ENCODE peak calls at places on chromosome 22, in eight cellular contexts. Z, D, C, U, N, M, F and T are unnamed samples.

GRCh38 chr22:25282346-25282670 is 62.9 kb downstream of the CRYBB2 start:
- DNase-seq in D (no peak), M (no peak), F (no peak), U (no peak), C (no peak), Z (no peak), N (no peak), T (no peak)

GRCh38 chr22:49372530-49373288 is 455.0 kb downstream of the BRD1 start:
- DNase-seq in N (no peak), U (no peak), D (no peak), F (no peak), Z (no peak), C (no peak), M (no peak), T (no peak)

GRCh38 chr22:18987765-18988164 is 51.7 kb upstream of the PRODH start:
- DNase-seq in M (peak), N (no peak), D (no peak), F (no peak), Z (no peak), U (no peak), C (no peak), T (no peak)

GRCh38 chr22:29788339-29789279 is 21.4 kb downstream of the UQCR10 start:
- DNase-seq in M (no peak), F (no peak), C (no peak), D (no peak), N (no peak), Z (no peak), U (no peak), T (no peak)

GRCh38 chr22:47645450-47645914 is 883.0 kb downstream of the TBC1D22A start:
- DNase-seq in U (no peak), Z (no peak), N (no peak), C (no peak), M (no peak), D (no peak), F (no peak), T (no peak)

GRCh38 chr22:36243996-36244395 is 4.7 kb upstream of the APOL2 start:
- DNase-seq in D (no peak), N (no peak), Z (no peak), M (no peak), U (no peak), C (no peak), F (no peak), T (no peak)

GRCh38 chr22:17597217-17597616 is 31.3 kb downstream of the ATP6V1E1 start:
- DNase-seq in D (no peak), Z (no peak), U (no peak), M (no peak), C (no peak), F (no peak), N (no peak), T (no peak)

GRCh38 chr22:21943571-21944448 is 8.8 kb downstream of the PPM1F start:
- DNase-seq in C (no peak), U (no peak), D (no peak), N (no peak), F (no peak), M (no peak), Z (no peak), T (no peak)

GRCh38 chr22:35620624-35621245 is 3.6 kb upstream of the MB start:
- DNase-seq in U (no peak), D (no peak), Z (no peak), M (peak), N (no peak), F (no peak), C (no peak), T (peak)

GRCh38 chr22:26767351-26767970 is 110.1 kb downstream of the MIAT start:
- DNase-seq in N (no peak), F (no peak), M (no peak), C (peak), Z (no peak), D (no peak), U (no peak), T (no peak)

GRCh38 chr22:38177926-38178604 is 3.6 kb downstream of the PLA2G6 start:
- DNase-seq in N (no peak), D (no peak), F (peak), Z (no peak), C (peak), U (no peak), M (peak), T (no peak)

GRCh38 chr22:46795140-46795539 is 32.7 kb downstream of the TBC1D22A start:
- DNase-seq in C (no peak), F (no peak), D (no peak), M (no peak), Z (no peak), U (no peak), N (no peak), T (no peak)

GRCh38 chr22:46054091-46054877 is 77.3 kb upstream of the WNT7B start:
- DNase-seq in D (no peak), N (no peak), C (peak), F (peak), M (no peak), U (peak), Z (no peak), T (peak)

GRCh38 chr22:42164901-42165300 is 34.3 kb upstream of the CYP2D6 start:
- DNase-seq in M (no peak), F (no peak), Z (no peak), N (no peak), D (no peak), U (no peak), C (no peak), T (no peak)

GRCh38 chr22:46086577-46087335 is 63.6 kb upstream of the PPARA start:
- DNase-seq in N (no peak), D (no peak), C (no peak), U (no peak), M (no peak), F (peak), Z (no peak), T (no peak)

GRCh38 chr22:32874330-32874729 is 72.8 kb downstream of the TIMP3 start:
- DNase-seq in C (no peak), D (no peak), N (no peak), Z (no peak), U (no peak), F (no peak), M (no peak), T (no peak)

GRCh38 chr22:28817919-28818859 is 17.8 kb upstream of the XBP1 start:
- DNase-seq in U (peak), Z (no peak), C (no peak), N (no peak), M (peak), D (no peak), F (no peak), T (no peak)

GRCh38 chr22:19060356-19061009 is 61.7 kb downstream of the DGCR2 start:
- DNase-seq in N (no peak), D (no peak), Z (no peak), C (no peak), M (no peak), F (peak), U (no peak), T (no peak)

GRCh38 chr22:19419464-19420178 is 11.9 kb downstream of the HIRA start:
- DNase-seq in D (no peak), C (no peak), M (peak), U (no peak), N (peak), Z (no peak), F (peak), T (no peak)

GRCh38 chr22:20567993-20568417 is 60.6 kb downstream of the MED15 start:
- DNase-seq in Z (no peak), M (peak), F (no peak), C (no peak), D (no peak), N (no peak), U (no peak), T (no peak)

GRCh38 chr22:22484023-22484422 is 24.5 kb downstream of the ZNF280B start:
- DNase-seq in M (no peak), C (no peak), D (no peak), Z (no peak), F (no peak), U (no peak), N (no peak), T (no peak)

GRCh38 chr22:27480487-27480886 is 321.1 kb downstream of the MN1 start:
- DNase-seq in N (no peak), U (no peak), M (no peak), F (no peak), C (peak), Z (no peak), D (peak), T (peak)

GRCh38 chr22:35454416-35455054 is 54.6 kb downstream of the MCM5 start:
- DNase-seq in Z (no peak), N (no peak), D (no peak), F (no peak), M (peak), C (peak), U (no peak), T (no peak)

GRCh38 chr22:19040581-19041402 is 81.4 kb downstream of the DGCR2 start:
- DNase-seq in F (no peak), D (no peak), M (no peak), N (no peak), Z (no peak), C (no peak), U (no peak), T (no peak)

GRCh38 chr22:17700778-17701177 is 62.2 kb downstream of the BCL2L13 start:
- DNase-seq in C (no peak), N (no peak), F (no peak), U (no peak), Z (no peak), M (no peak), D (no peak), T (no peak)

GRCh38 chr22:33909075-33909458 is 11.2 kb downstream of the LARGE1 start:
- DNase-seq in Z (no peak), M (no peak), U (no peak), D (no peak), C (no peak), N (no peak), F (no peak), T (no peak)

GRCh38 chr22:36770946-36771340 is 5.0 kb downstream of the IFT27 start:
- DNase-seq in F (no peak), D (no peak), Z (no peak), M (no peak), C (no peak), N (no peak), U (no peak), T (no peak)

GRCh38 chr22:23856721-23857605 is 712 bp upstream of the SLC2A11 start:
- DNase-seq in C (no peak), U (peak), F (peak), M (peak), Z (no peak), D (peak), N (no peak), T (peak)

GRCh38 chr22:11629661-11630385 is 3898.2 kb upstream of the OR11H1 start:
- DNase-seq in N (no peak), Z (no peak), C (no peak), U (no peak), F (no peak), M (no peak), D (no peak), T (no peak)

GRCh38 chr22:44588348-44588747 is 90.3 kb upstream of the RTL6 start:
- DNase-seq in U (no peak), C (no peak), Z (no peak), D (no peak), F (no peak), N (no peak), M (no peak), T (no peak)

GRCh38 chr22:20237480-20238440 is 30.4 kb downstream of the RTN4R start:
- DNase-seq in M (no peak), Z (peak), U (no peak), F (peak), C (peak), D (no peak), N (no peak), T (no peak)

GRCh38 chr22:32916025-32916424 is 114.5 kb downstream of the TIMP3 start:
- DNase-seq in C (no peak), Z (no peak), M (no peak), U (no peak), F (no peak), N (no peak), D (no peak), T (no peak)

GRCh38 chr22:35308480-35308945 is 8.8 kb downstream of the TOM1 start:
- DNase-seq in F (no peak), N (no peak), Z (no peak), C (no peak), D (no peak), U (no peak), M (no peak), T (no peak)